ENCODE peak calls at places on chromosomes 3 and 15, in nine cellular contexts. M, L, K, D, G, J, W, O and N are unnamed samples.

GRCh38 chr15:60634815-60635214 is 155.9 kb upstream of the ICE2 start:
- DNase-seq in W (no peak), D (no peak), O (no peak), M (no peak), K (no peak), J (no peak), L (no peak), G (peak), N (no peak)

GRCh38 chr15:67117356-67117755 is 52.0 kb downstream of the SMAD3 start:
- DNase-seq in O (no peak), W (no peak), J (no peak), D (no peak), M (no peak), K (no peak), L (no peak), G (peak), N (no peak)

GRCh38 chr3:4856136-4856535 is 123.1 kb upstream of the BHLHE40 start:
- DNase-seq in M (no peak), K (no peak), W (no peak), O (no peak), D (no peak), J (peak), L (no peak), G (no peak), N (no peak)

GRCh38 chr3:196650740-196651311 is 11.3 kb downstream of the NRROS start:
- DNase-seq in L (no peak), M (no peak), W (peak), D (no peak), O (no peak), G (peak), K (no peak), J (peak), N (peak)

GRCh38 chr3:35946121-35946856 is 307.0 kb downstream of the ARPP21 start:
- DNase-seq in K (no peak), W (no peak), L (no peak), D (no peak), M (no peak), G (peak), J (peak), O (no peak), N (no peak)

GRCh38 chr3:49908378-49909199 is 4.9 kb upstream of the MST1R start:
- DNase-seq in K (no peak), G (no peak), L (no peak), D (no peak), J (no peak), M (no peak), W (no peak), O (no peak), N (no peak)

GRCh38 chr3:188380722-188381121 is 226.8 kb downstream of the LPP start:
- DNase-seq in J (no peak), M (no peak), D (no peak), O (no peak), L (no peak), K (no peak), G (no peak), W (no peak), N (no peak)

GRCh38 chr3:47860206-47860605 is 57.3 kb downstream of the DHX30 start:
- DNase-seq in D (no peak), W (no peak), L (no peak), O (no peak), G (no peak), J (no peak), M (no peak), K (no peak), N (no peak)

GRCh38 chr3:16290007-16290826 is 25.2 kb downstream of the OXNAD1 start:
- DNase-seq in D (no peak), K (no peak), M (no peak), G (peak), L (no peak), J (peak), W (no peak), O (peak), N (peak)

GRCh38 chr3:81967362-81967761 is 205.9 kb upstream of the GBE1 start:
- DNase-seq in G (no peak), J (no peak), L (no peak), W (no peak), K (no peak), O (no peak), D (no peak), M (no peak), N (no peak)

GRCh38 chr3:114496874-114497273 is 203.0 kb downstream of the TIGIT start:
- DNase-seq in K (no peak), O (no peak), J (no peak), G (peak), L (no peak), D (no peak), W (no peak), M (no peak), N (no peak)

GRCh38 chr3:184727357-184728060 is 15.6 kb upstream of the MAGEF1 start:
- DNase-seq in W (no peak), L (no peak), D (peak), M (peak), J (peak), O (peak), G (peak), K (peak), N (peak)

GRCh38 chr3:25457642-25458419 is 29.8 kb downstream of the RARB start:
- DNase-seq in L (no peak), D (no peak), W (no peak), J (peak), O (no peak), M (no peak), K (no peak), G (peak), N (no peak)